ENCODE peak calls at places on chromosomes 5 and 9, in ten cellular contexts. B, I, W, U, M, Y, T, V, L and H are unnamed samples.

GRCh38 chr9:14158911-14159310 is 155.0 kb downstream of the NFIB start:
- DNase-seq in B (no peak), I (no peak), W (no peak), U (no peak), M (no peak), Y (no peak), T (no peak), V (no peak), L (no peak), H (no peak)

GRCh38 chr5:143208781-143209510 is 194.5 kb downstream of the NR3C1 start:
- DNase-seq in B (no peak), I (no peak), W (no peak), U (no peak), M (no peak), Y (no peak), T (no peak), V (no peak), L (peak), H (no peak)

GRCh38 chr5:140131967-140132409 is 6.3 kb downstream of the IGIP start:
- DNase-seq in B (no peak), I (peak), W (no peak), U (no peak), M (no peak), Y (no peak), T (no peak), V (peak), L (peak), H (no peak)

GRCh38 chr5:61662670-61663069 is 330.6 kb downstream of the ZSWIM6 start:
- DNase-seq in B (no peak), I (no peak), W (no peak), U (no peak), M (no peak), Y (no peak), T (no peak), V (no peak), L (no peak), H (no peak)

GRCh38 chr5:1919750-1920149 is 37.0 kb upstream of the IRX4 start:
- DNase-seq in B (no peak), I (no peak), W (no peak), U (no peak), M (no peak), Y (no peak), T (no peak), V (no peak), L (no peak), H (no peak)

GRCh38 chr5:143241892-143242291 is 161.6 kb downstream of the NR3C1 start:
- DNase-seq in B (no peak), I (no peak), W (no peak), U (no peak), M (no peak), Y (no peak), T (no peak), V (no peak), L (no peak), H (no peak)

GRCh38 chr5:82421119-82421518 is 143.0 kb upstream of the RPS23 start:
- DNase-seq in B (no peak), I (no peak), W (no peak), U (no peak), M (no peak), Y (no peak), T (no peak), V (peak), L (no peak), H (no peak)

GRCh38 chr5:148090780-148091221 is 27.0 kb downstream of the SPINK5 start:
- DNase-seq in B (no peak), I (no peak), W (no peak), U (no peak), M (no peak), Y (no peak), T (no peak), V (no peak), L (peak), H (no peak)